ENCODE peak calls at places on chromosomes 1 and 21, in six cellular contexts. W, M, I, O, S and Q are unnamed samples. For H3K4me1, the result is how much of the 10 kb centered on the place peaks cover.

GRCh38 chr1:236165238-236165981 is 23.1 kb downstream of the GPR137B start:
- DNase-seq in O (no peak), W (no peak), S (no peak), I (no peak), M (no peak), Q (no peak)

GRCh38 chr1:37175666-37176215 is 141.4 kb upstream of the GRIK3 start:
- DNase-seq in S (no peak), O (no peak), I (no peak), W (no peak), M (no peak), Q (no peak)

GRCh38 chr1:24896176-24896575 is 33.9 kb downstream of the RUNX3 start:
- DNase-seq in W (no peak), O (no peak), S (peak), I (no peak), M (no peak), Q (no peak)

GRCh38 chr1:29332204-29332603 is 95.9 kb downstream of the PTPRU start:
- DNase-seq in O (no peak), I (peak), M (no peak), W (no peak), S (no peak), Q (peak)

GRCh38 chr1:117815105-117815812 is 114.2 kb downstream of the GDAP2 start:
- DNase-seq in M (no peak), I (peak), W (no peak), S (no peak), O (no peak), Q (no peak)

GRCh38 chr1:111720977-111721670 is 18.1 kb downstream of the INKA2 start:
- DNase-seq in M (no peak), I (no peak), W (no peak), O (no peak), S (no peak), Q (no peak)

GRCh38 chr1:12208764-12209494 is 20.9 kb upstream of the VPS13D start:
- DNase-seq in I (peak), O (peak), W (peak), S (peak), M (peak), Q (peak)

GRCh38 chr1:233912909-233913308 is 8.4 kb downstream of the SLC35F3 start:
- DNase-seq in O (no peak), S (no peak), W (no peak), M (no peak), I (no peak), Q (no peak)

GRCh38 chr21:34724857-34725195 is 56.0 kb downstream of the CLIC6 start:
- DNase-seq in S (no peak), I (no peak), W (no peak), M (no peak), O (no peak), Q (no peak)

GRCh38 chr1:180926164-180926981 is 13.7 kb downstream of the KIAA1614 start:
- DNase-seq in O (no peak), I (peak), W (no peak), M (no peak), S (no peak), Q (no peak)

GRCh38 chr1:155127105-155127671 is 488 bp upstream of the EFNA1 start:
- DNase-seq in W (peak), S (peak), I (peak), O (no peak), M (peak), Q (peak)

GRCh38 chr1:114235956-114236355 is 82.3 kb upstream of the SYT6 start:
- DNase-seq in W (no peak), M (no peak), O (no peak), I (no peak), S (no peak), Q (no peak)

GRCh38 chr1:107162745-107163144 is 21.9 kb downstream of the NTNG1 start:
- DNase-seq in W (no peak), M (no peak), S (no peak), O (no peak), I (no peak), Q (no peak)

GRCh38 chr1:63323866-63324778 is 1.8 kb downstream of the FOXD3 start:
- DNase-seq in O (no peak), I (no peak), W (no peak), M (no peak), S (no peak), Q (no peak)

GRCh38 chr1:47839460-47839760 is 157.8 kb downstream of the TRABD2B start:
- DNase-seq in O (no peak), I (no peak), W (no peak), M (no peak), S (no peak), Q (no peak)

GRCh38 chr21:17539743-17540341 is 27.0 kb downstream of the CXADR start:
- DNase-seq in W (no peak), I (no peak), O (no peak), M (no peak), S (no peak), Q (no peak)

GRCh38 chr1:43976045-43976444 is 1.3 kb downstream of the ATP6V0B start:
- DNase-seq in O (no peak), W (no peak), I (no peak), M (no peak), S (no peak), Q (no peak)

GRCh38 chr1:85502625-85503083 is 37.7 kb upstream of the DDAH1 start:
- DNase-seq in W (peak), M (no peak), O (no peak), I (peak), S (peak), Q (peak)

GRCh38 chr1:64183380-64183984 is 19.9 kb upstream of the UBE2U start:
- DNase-seq in M (no peak), S (no peak), I (no peak), W (no peak), O (no peak), Q (no peak)

GRCh38 chr1:241413386-241413785 is 56.4 kb upstream of the RGS7 start:
- DNase-seq in I (no peak), M (no peak), O (no peak), W (no peak), S (no peak), Q (no peak)

GRCh38 chr1:240109920-240110685 is 18.4 kb downstream of the FMN2 start:
- DNase-seq in S (no peak), W (no peak), M (no peak), O (no peak), I (no peak), Q (no peak)

GRCh38 chr1:185860316-185860715 is 126.1 kb downstream of the HMCN1 start:
- DNase-seq in W (no peak), O (no peak), I (no peak), S (peak), M (no peak), Q (no peak)

GRCh38 chr21:45443595-45444181 is 38.7 kb downstream of the COL18A1 start:
- DNase-seq in O (no peak), M (no peak), W (no peak), I (no peak), S (no peak), Q (no peak)

GRCh38 chr21:25772680-25773079 is 37.9 kb downstream of the GABPA start:
- DNase-seq in O (no peak), S (no peak), I (no peak), W (no peak), M (no peak), Q (no peak)

GRCh38 chr1:18927082-18927653 is 24.8 kb upstream of the ALDH4A1 start:
- DNase-seq in O (peak), M (no peak), W (no peak), S (no peak), I (no peak), Q (no peak)

GRCh38 chr21:34850166-34850695 is 181.4 kb downstream of the CLIC6 start:
- DNase-seq in W (no peak), I (no peak), O (no peak), S (no peak), M (no peak), Q (no peak)

GRCh38 chr1:177020861-177021589 is 143.5 kb downstream of the ASTN1 start:
- DNase-seq in W (no peak), O (no peak), S (no peak), I (no peak), M (no peak), Q (no peak)

GRCh38 chr1:19367584-19368041 is 55.5 kb downstream of the SLC66A1 start:
- DNase-seq in O (no peak), I (no peak), W (no peak), M (no peak), S (peak), Q (no peak)

GRCh38 chr1:79042117-79042516 is 35.6 kb upstream of the ADGRL4 start:
- DNase-seq in W (no peak), M (no peak), I (no peak), O (no peak), S (no peak), Q (no peak)

GRCh38 chr1:115233598-115233997 is 104.5 kb downstream of the NGF start:
- DNase-seq in O (no peak), I (no peak), W (no peak), M (no peak), S (no peak), Q (no peak)

GRCh38 chr1:61436016-61436415 is 288.9 kb downstream of the TM2D1 start:
- DNase-seq in O (no peak), I (no peak), S (no peak), M (no peak), W (no peak), Q (peak)

GRCh38 chr1:40309374-40310128 is 7.5 kb downstream of the COL9A2 start:
- DNase-seq in I (no peak), O (no peak), S (no peak), M (no peak), W (no peak), Q (no peak)

GRCh38 chr1:116375165-116375883 is 2.3 kb downstream of the ATP1A1 start:
- DNase-seq in M (no peak), I (no peak), W (no peak), S (no peak), O (no peak), Q (no peak)

GRCh38 chr1:50474859-50475809 is 51.9 kb upstream of the DMRTA2 start:
- DNase-seq in O (no peak), W (no peak), S (no peak), M (no peak), I (no peak), Q (peak)

GRCh38 chr1:43381609-43382008 is 8.0 kb downstream of the MED8 start:
- DNase-seq in O (no peak), W (peak), I (no peak), M (no peak), S (no peak), Q (no peak)

GRCh38 chr21:33700491-33700890 is 58.2 kb downstream of the ITSN1 start:
- DNase-seq in S (no peak), W (no peak), I (no peak), M (no peak), O (no peak), Q (no peak)

GRCh38 chr1:11527541-11528452 is 48.8 kb downstream of the DISP3 start:
- DNase-seq in W (no peak), S (no peak), O (no peak), I (no peak), M (no peak), Q (no peak)

DNA sequence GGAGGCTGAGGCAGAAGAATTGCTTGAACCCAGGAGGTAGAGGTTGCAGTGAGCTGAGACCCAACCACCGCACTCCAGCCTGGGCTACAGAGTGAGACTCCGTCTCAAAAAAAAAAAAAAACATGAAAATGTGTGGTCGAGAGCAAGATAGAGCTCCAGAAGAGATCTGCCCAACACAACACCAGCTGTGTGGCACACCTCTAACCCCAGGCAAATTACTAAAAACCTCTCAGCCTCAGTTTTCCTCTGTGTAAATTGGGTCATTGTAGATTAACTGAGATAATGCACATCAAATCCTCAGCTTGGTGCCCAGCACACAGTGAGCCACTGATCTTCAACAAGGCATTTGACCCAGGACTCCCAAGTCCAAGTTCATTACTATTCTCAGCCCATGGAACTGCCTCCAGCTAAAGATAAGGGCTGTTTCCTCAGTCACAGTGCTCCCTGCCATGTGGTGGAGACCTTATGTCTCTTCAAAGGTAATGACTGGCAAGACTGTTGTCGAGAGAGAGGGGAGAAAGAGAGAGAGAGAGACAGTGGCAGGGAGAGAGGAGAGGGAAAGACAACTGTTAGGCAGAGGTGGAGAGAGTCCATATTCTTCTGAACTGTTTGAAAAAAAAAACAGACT is 58.1 kb downstream of the PTP4A2 start:
- DNase-seq in M (no peak), W (no peak), I (no peak), O (no peak), S (no peak), Q (no peak)
- H3K4me3 ChIP-seq in M (no peak), W (no peak), I (no peak), O (no peak), S (no peak), Q (no peak)

DNA sequence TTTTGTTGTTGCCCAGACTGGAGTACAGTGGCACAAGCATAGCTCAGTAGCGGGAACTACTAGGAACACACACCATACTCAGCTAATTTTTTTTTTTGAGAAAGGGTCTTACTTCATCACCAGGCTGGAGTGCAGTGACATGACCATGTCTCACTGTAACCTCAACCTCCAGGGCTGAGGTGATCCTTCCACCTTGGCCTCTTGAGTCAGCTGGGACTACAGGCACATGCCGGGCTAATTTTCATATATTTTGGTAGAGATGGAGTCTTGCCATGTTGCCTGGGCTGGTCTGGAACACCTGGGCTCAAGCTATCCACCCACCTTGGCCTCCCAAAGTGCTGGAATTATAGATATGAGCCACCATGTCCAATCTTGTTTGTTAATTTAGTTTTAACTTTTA is 5.4 kb upstream of the TXNIP start:
- DNase-seq in S (no peak), O (no peak), W (peak), M (no peak), I (no peak), Q (no peak)
- H3K4me1 ChIP-seq in S (under half), O (half or more), W (half or more), M (half or more), I (under half), Q (under half)

GRCh38 chr1:53016705-53017104 is 45.3 kb upstream of the PODN start:
- DNase-seq in W (no peak), M (no peak), S (no peak), I (no peak), O (no peak), Q (no peak)
- H3K4me3 ChIP-seq in W (no peak), M (no peak), S (no peak), I (no peak), O (no peak), Q (no peak)

DNA sequence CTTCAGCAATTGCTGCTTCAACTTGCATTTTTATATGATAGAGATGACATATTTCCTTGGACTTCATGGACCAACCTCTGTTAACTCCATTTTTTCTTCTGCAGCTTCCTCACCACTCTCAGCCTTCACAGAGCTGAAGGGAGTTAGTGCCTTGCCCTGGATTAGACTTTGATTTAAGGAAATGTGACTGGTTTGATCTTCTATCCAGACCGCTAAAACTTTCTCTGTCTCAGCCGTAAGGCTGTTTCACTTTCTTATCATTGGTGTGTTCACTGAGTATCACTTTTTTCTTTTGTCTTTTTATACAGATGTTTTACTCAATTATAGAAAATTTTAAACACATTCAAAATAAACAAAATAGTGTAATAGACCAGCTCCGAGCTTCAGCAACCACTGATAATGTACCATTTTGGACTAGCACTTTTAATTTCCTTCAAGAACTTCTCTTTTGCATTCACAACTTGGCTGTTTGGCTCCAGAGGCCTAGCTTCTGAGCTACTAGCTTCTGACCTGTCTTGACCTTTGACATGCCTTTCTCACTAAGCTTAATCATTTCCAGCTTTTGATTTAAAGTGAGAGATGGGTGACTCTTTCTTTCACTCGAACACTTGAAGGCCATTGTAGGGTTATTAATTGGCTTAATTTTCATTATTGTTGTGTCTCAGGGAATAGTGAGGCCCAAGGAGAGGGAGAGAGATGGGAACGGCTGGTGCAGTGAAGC is 9.3 kb downstream of the NEK7 start:
- DNase-seq in I (no peak), S (no peak), W (no peak), O (no peak), M (peak), Q (no peak)
- H3K4me1 ChIP-seq in I (under half), S (half or more), W (under half), O (half or more), M (half or more), Q (under half)

GRCh38 chr1:210252621-210253041 is 20.0 kb downstream of the SERTAD4 start:
- DNase-seq in M (no peak), I (no peak), W (no peak), O (no peak), S (no peak), Q (no peak)

GRCh38 chr1:210250665-210250997 is 18.0 kb downstream of the SERTAD4 start:
- DNase-seq in M (no peak), O (no peak), W (peak), S (no peak), I (no peak), Q (peak)

GRCh38 chr1:210254298-210254697 is 21.7 kb downstream of the SERTAD4 start:
- DNase-seq in S (no peak), M (no peak), I (no peak), O (no peak), W (no peak), Q (no peak)

GRCh38 chr1:210250998-210251679 is 18.5 kb downstream of the SERTAD4 start:
- DNase-seq in M (no peak), S (peak), O (no peak), I (peak), W (peak), Q (peak)

GRCh38 chr1:210251680-210252490 is 19.3 kb downstream of the SERTAD4 start:
- DNase-seq in O (no peak), S (no peak), W (no peak), I (no peak), M (no peak), Q (no peak)
- H3K4me3 ChIP-seq in O (no peak), S (peak), W (peak), I (peak), M (no peak), Q (peak)

DNA sequence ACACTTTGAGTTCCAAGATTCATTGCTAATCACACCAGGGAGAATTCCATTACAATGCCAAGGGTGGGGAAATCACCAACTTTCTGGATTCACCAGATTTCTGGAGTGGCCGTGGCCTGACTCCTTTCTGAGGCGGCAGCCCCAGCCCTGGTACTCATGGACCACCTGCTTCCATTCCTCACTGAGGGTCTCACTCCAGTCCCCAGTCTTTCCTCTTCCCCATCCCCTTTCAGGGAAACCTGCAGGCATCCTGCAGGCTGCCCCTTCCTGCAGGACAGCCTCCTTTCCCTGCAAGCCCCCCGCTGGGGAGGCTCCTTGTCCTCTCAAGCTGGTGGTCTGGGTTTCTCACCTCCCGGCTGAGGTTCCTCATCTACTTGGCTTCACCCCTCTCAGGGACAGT is 12.7 kb upstream of the CDK18 start:
- DNase-seq in M (no peak), O (no peak), I (no peak), S (no peak), W (no peak), Q (no peak)
- H3K4me1 ChIP-seq in M (under half), O (under half), I (under half), S (under half), W (under half), Q (under half)

GRCh38 chr1:22710688-22711024 is at the start of gene EPHB2:
- DNase-seq in W (no peak), O (no peak), I (no peak), S (no peak), M (peak), Q (peak)

GRCh38 chr1:22712502-22713271 is 2.0 kb downstream of the EPHB2 start:
- DNase-seq in S (no peak), W (no peak), M (no peak), I (no peak), O (no peak), Q (no peak)

GRCh38 chr1:22711591-22712501 is 1.2 kb downstream of the EPHB2 start:
- DNase-seq in I (no peak), S (no peak), W (no peak), M (no peak), O (no peak), Q (no peak)

GRCh38 chr1:22709891-22710687 is 550 bp upstream of the EPHB2 start:
- DNase-seq in M (no peak), S (no peak), I (peak), W (peak), O (no peak), Q (peak)

GRCh38 chr1:22711071-22711470 is 432 bp downstream of the EPHB2 start:
- DNase-seq in O (no peak), W (no peak), S (no peak), I (no peak), M (no peak), Q (no peak)
- H3K4me3 ChIP-seq in O (no peak), W (peak), S (peak), I (no peak), M (no peak), Q (peak)

GRCh38 chr21:42252267-42252666 is 33.3 kb downstream of the ABCG1 start:
- DNase-seq in O (no peak), M (no peak), W (no peak), I (no peak), S (no peak), Q (no peak)
- H3K4me1 ChIP-seq in O (under half), M (under half), W (under half), I (under half), S (under half), Q (under half)

GRCh38 chr1:169240449-169241242 is 127.0 kb downstream of the NME7 start:
- DNase-seq in S (no peak), O (no peak), W (no peak), M (no peak), I (no peak), Q (no peak)
- H3K4me3 ChIP-seq in S (no peak), O (no peak), W (no peak), M (no peak), I (no peak), Q (no peak)